ENCODE peak calls at places on chromosomes 5 and 9, in six cellular contexts. One of them, this sample, is unnamed.

GRCh38 chr9:136643596-136644342 is 18.9 kb upstream of the EGFL7 start:
- DNase-seq in A549: no peak
- DNase-seq in HCT116: no peak
- DNase-seq in GM12878: no peak
- DNase-seq in HepG2: no peak
- DNase-seq in SK-N-SH: no peak
- DNase-seq in this sample: no peak

GRCh38 chr5:149407331-149408251 is 28.5 kb upstream of the IL17B start:
- DNase-seq in A549: no peak
- DNase-seq in HCT116: no peak
- DNase-seq in GM12878: no peak
- DNase-seq in HepG2: no peak
- DNase-seq in SK-N-SH: no peak
- DNase-seq in this sample: no peak

GRCh38 chr9:20315672-20316071 is 306.6 kb downstream of the MLLT3 start:
- DNase-seq in A549: no peak
- DNase-seq in HCT116: no peak
- DNase-seq in GM12878: no peak
- DNase-seq in HepG2: no peak
- DNase-seq in SK-N-SH: no peak
- DNase-seq in this sample: no peak

GRCh38 chr5:151745071-151745705 is 13.2 kb downstream of the ATOX1 start:
- DNase-seq in A549: no peak
- DNase-seq in HCT116: peak; percentile 98
- DNase-seq in GM12878: peak; percentile 71
- DNase-seq in HepG2: no peak
- DNase-seq in SK-N-SH: no peak
- DNase-seq in this sample: no peak

GRCh38 chr5:110075656-110076055 is 385.9 kb downstream of the MAN2A1 start:
- DNase-seq in A549: no peak
- DNase-seq in HCT116: no peak
- DNase-seq in GM12878: no peak
- DNase-seq in HepG2: no peak
- DNase-seq in SK-N-SH: no peak
- DNase-seq in this sample: no peak

GRCh38 chr5:170232786-170233185 is at the start of gene C5orf58:
- DNase-seq in A549: no peak
- DNase-seq in HCT116: no peak
- DNase-seq in GM12878: no peak
- DNase-seq in HepG2: no peak
- DNase-seq in SK-N-SH: no peak
- DNase-seq in this sample: peak; percentile 75

GRCh38 chr5:119365847-119366536 is 10.2 kb downstream of the TNFAIP8 start:
- DNase-seq in A549: no peak
- DNase-seq in HCT116: no peak
- DNase-seq in GM12878: no peak
- DNase-seq in HepG2: no peak
- DNase-seq in SK-N-SH: no peak
- DNase-seq in this sample: no peak

GRCh38 chr9:93473411-93473810 is 20.0 kb upstream of the FAM120AOS start:
- DNase-seq in A549: no peak
- DNase-seq in HCT116: no peak
- DNase-seq in GM12878: no peak
- DNase-seq in HepG2: no peak
- DNase-seq in SK-N-SH: no peak
- DNase-seq in this sample: no peak

GRCh38 chr5:157998021-157998504 is 139.1 kb upstream of the CLINT1 start:
- DNase-seq in A549: no peak
- DNase-seq in HCT116: no peak
- DNase-seq in GM12878: no peak
- DNase-seq in HepG2: no peak
- DNase-seq in SK-N-SH: no peak
- DNase-seq in this sample: no peak

GRCh38 chr5:72063219-72063819 is 44.0 kb upstream of the MAP1B start:
- DNase-seq in A549: peak; percentile 23
- DNase-seq in HCT116: no peak
- DNase-seq in GM12878: no peak
- DNase-seq in HepG2: peak; percentile 14
- DNase-seq in SK-N-SH: no peak
- DNase-seq in this sample: peak; percentile 79

GRCh38 chr5:150118561-150119229 is 32.3 kb upstream of the CSF1R start:
- DNase-seq in A549: no peak
- DNase-seq in HCT116: no peak
- DNase-seq in GM12878: no peak
- DNase-seq in HepG2: no peak
- DNase-seq in SK-N-SH: no peak
- DNase-seq in this sample: no peak

GRCh38 chr5:162948677-162949076 is 488.7 kb upstream of the CCNG1 start:
- DNase-seq in A549: no peak
- DNase-seq in HCT116: no peak
- DNase-seq in GM12878: no peak
- DNase-seq in HepG2: no peak
- DNase-seq in SK-N-SH: no peak
- DNase-seq in this sample: no peak

GRCh38 chr9:10242255-10242654 is 370.5 kb downstream of the PTPRD start:
- DNase-seq in A549: no peak
- DNase-seq in HCT116: no peak
- DNase-seq in GM12878: no peak
- DNase-seq in HepG2: no peak
- DNase-seq in SK-N-SH: no peak
- DNase-seq in this sample: no peak

GRCh38 chr9:17251100-17251499 is 116.3 kb downstream of the CNTLN start:
- DNase-seq in A549: no peak
- DNase-seq in HCT116: no peak
- DNase-seq in GM12878: no peak
- DNase-seq in HepG2: no peak
- DNase-seq in SK-N-SH: no peak
- DNase-seq in this sample: no peak

GRCh38 chr5:156623381-156624040 is 226.6 kb upstream of the PPP1R2B start:
- DNase-seq in A549: no peak
- DNase-seq in HCT116: no peak
- DNase-seq in GM12878: no peak
- DNase-seq in HepG2: no peak
- DNase-seq in SK-N-SH: no peak
- DNase-seq in this sample: no peak

GRCh38 chr9:83642784-83643183 is 19.8 kb downstream of the IDNK start:
- DNase-seq in A549: no peak
- DNase-seq in HCT116: no peak
- DNase-seq in GM12878: no peak
- DNase-seq in HepG2: no peak
- DNase-seq in SK-N-SH: no peak
- DNase-seq in this sample: peak; percentile 17

GRCh38 chr5:131545856-131546255 is 89.2 kb downstream of the RAPGEF6 start:
- DNase-seq in A549: peak; percentile 7
- DNase-seq in HCT116: no peak
- DNase-seq in GM12878: no peak
- DNase-seq in HepG2: no peak
- DNase-seq in SK-N-SH: no peak
- DNase-seq in this sample: no peak

GRCh38 chr5:5564884-5565283 is 142.4 kb downstream of the ICE1 start:
- DNase-seq in A549: no peak
- DNase-seq in HCT116: no peak
- DNase-seq in GM12878: no peak
- DNase-seq in HepG2: no peak
- DNase-seq in SK-N-SH: no peak
- DNase-seq in this sample: no peak

GRCh38 chr5:16673241-16673998 is 56.6 kb upstream of the RETREG1 start:
- DNase-seq in A549: no peak
- DNase-seq in HCT116: no peak
- DNase-seq in GM12878: no peak
- DNase-seq in HepG2: no peak
- DNase-seq in SK-N-SH: no peak
- DNase-seq in this sample: no peak

GRCh38 chr5:68193481-68194036 is 22.0 kb upstream of the PIK3R1 start:
- DNase-seq in A549: no peak
- DNase-seq in HCT116: no peak
- DNase-seq in GM12878: no peak
- DNase-seq in HepG2: no peak
- DNase-seq in SK-N-SH: no peak
- DNase-seq in this sample: peak; percentile 87

GRCh38 chr5:142872795-142873194 is 102.6 kb downstream of the ARHGAP26 start:
- DNase-seq in A549: peak; percentile 57
- DNase-seq in HCT116: peak; percentile 42
- DNase-seq in GM12878: no peak
- DNase-seq in HepG2: no peak
- DNase-seq in SK-N-SH: peak; percentile 40
- DNase-seq in this sample: peak; percentile 38

GRCh38 chr9:88076286-88077070 is 61.8 kb downstream of the SPATA31C2 start:
- DNase-seq in A549: peak; percentile 82
- DNase-seq in HCT116: peak; percentile 63
- DNase-seq in GM12878: no peak
- DNase-seq in HepG2: peak; percentile 50
- DNase-seq in SK-N-SH: peak; percentile 91
- DNase-seq in this sample: peak; percentile 73

GRCh38 chr9:33813712-33814641 is 3.0 kb upstream of the UBE2R2 start:
- DNase-seq in A549: peak; percentile 60
- DNase-seq in HCT116: peak; percentile 73
- DNase-seq in GM12878: no peak
- DNase-seq in HepG2: peak; percentile 50
- DNase-seq in SK-N-SH: peak; percentile 41
- DNase-seq in this sample: peak; percentile 62

GRCh38 chr5:154829589-154830218 is 20.7 kb downstream of the FAXDC2 start:
- DNase-seq in A549: peak; percentile 50
- DNase-seq in HCT116: peak; percentile 85
- DNase-seq in GM12878: no peak
- DNase-seq in HepG2: no peak
- DNase-seq in SK-N-SH: no peak
- DNase-seq in this sample: no peak

GRCh38 chr5:147093138-147093537 is 141.7 kb upstream of the STK32A start:
- DNase-seq in A549: no peak
- DNase-seq in HCT116: no peak
- DNase-seq in GM12878: no peak
- DNase-seq in HepG2: no peak
- DNase-seq in SK-N-SH: no peak
- DNase-seq in this sample: no peak

GRCh38 chr5:171989276-171989675 is 17.2 kb downstream of the FBXW11 start:
- DNase-seq in A549: no peak
- DNase-seq in HCT116: no peak
- DNase-seq in GM12878: peak; percentile 73
- DNase-seq in HepG2: no peak
- DNase-seq in SK-N-SH: no peak
- DNase-seq in this sample: no peak

GRCh38 chr9:10534863-10535262 is 77.9 kb downstream of the PTPRD start:
- DNase-seq in A549: no peak
- DNase-seq in HCT116: no peak
- DNase-seq in GM12878: no peak
- DNase-seq in HepG2: no peak
- DNase-seq in SK-N-SH: no peak
- DNase-seq in this sample: no peak

GRCh38 chr9:93577045-93577939 is 908 bp downstream of the PHF2 start:
- DNase-seq in A549: no peak
- DNase-seq in HCT116: no peak
- DNase-seq in GM12878: no peak
- DNase-seq in HepG2: no peak
- DNase-seq in SK-N-SH: peak; percentile 84
- DNase-seq in this sample: peak; percentile 59

GRCh38 chr9:136081826-136082495 is 13.1 kb downstream of the NACC2 start:
- DNase-seq in A549: no peak
- DNase-seq in HCT116: no peak
- DNase-seq in GM12878: no peak
- DNase-seq in HepG2: no peak
- DNase-seq in SK-N-SH: peak; percentile 24
- DNase-seq in this sample: no peak

GRCh38 chr9:133553978-133554713 is 19.6 kb downstream of the ADAMTSL2 start:
- DNase-seq in A549: no peak
- DNase-seq in HCT116: no peak
- DNase-seq in GM12878: no peak
- DNase-seq in HepG2: no peak
- DNase-seq in SK-N-SH: no peak
- DNase-seq in this sample: peak; percentile 51
- TF ChIP-seq REST in A549: no peak
- TF ChIP-seq REST in HCT116: no peak
- TF ChIP-seq REST in GM12878: no peak
- TF ChIP-seq REST in HepG2: no peak
- TF ChIP-seq REST in SK-N-SH: no peak
- TF ChIP-seq REST in this sample: no peak

DNA sequence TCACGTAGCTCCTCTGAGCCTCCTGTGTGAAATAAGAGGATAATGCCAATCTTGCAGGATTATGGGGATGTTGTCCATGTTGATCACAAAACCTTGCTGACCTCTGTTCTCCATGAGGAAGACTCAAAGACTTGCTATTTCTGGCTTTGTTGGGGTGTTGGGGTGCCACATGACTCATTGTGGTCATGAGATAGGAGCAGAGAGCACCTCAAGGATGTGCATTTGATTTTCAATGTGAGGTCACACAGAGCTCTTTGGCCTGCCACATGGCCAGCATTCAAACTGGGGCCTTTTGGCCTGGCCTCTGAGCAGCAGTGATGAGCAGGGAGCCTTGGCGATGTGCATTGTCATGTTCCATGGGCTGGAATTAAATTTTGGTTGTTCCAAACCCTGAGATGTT is 380.3 kb downstream of the GADD45G start:
- DNase-seq in A549: no peak
- DNase-seq in HCT116: no peak
- DNase-seq in GM12878: no peak
- DNase-seq in HepG2: no peak
- DNase-seq in SK-N-SH: no peak
- DNase-seq in this sample: no peak
- TF ChIP-seq REST in A549: no peak
- TF ChIP-seq REST in HCT116: no peak
- TF ChIP-seq REST in GM12878: no peak
- TF ChIP-seq REST in HepG2: no peak
- TF ChIP-seq REST in SK-N-SH: no peak
- TF ChIP-seq REST in this sample: no peak

DNA sequence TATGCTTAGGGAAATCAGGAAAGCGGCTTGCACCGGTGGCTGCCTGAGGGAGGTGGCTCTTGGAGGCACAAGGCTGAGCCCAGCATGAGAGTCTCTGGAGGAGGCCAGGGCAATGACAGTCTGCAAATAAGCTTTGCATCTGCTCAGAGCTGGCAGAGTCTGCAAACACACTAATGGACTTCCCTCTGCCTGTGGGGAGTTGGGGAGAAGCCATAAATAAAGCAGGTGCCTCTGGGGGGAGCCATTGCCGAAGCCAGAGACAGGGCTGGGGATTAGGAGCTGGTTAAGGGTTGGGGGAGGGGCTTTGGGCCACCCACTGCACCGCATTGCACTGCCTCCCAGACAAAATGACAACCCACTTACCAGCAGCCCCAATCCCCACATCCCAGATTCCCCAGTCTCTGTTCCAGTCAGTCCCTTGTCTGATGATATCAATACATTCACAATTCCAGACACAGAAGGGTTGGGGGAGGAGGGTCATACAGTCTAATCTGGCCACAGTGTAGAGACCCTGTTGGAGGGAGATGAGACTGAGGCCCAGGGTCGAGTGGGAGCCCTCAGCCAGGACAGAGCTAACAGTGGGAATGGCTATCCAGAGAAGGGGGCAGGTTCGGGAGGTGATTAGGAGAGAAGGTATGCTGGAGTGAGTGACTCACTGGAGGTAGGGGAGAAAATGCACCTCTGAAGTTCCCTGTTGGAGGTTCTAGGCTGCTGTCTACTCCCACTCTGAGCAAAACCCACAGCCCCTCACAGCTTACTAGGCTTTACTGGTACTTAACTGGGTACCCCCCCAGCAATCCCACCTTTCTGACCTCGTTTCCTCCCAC is 53.7 kb downstream of the PAX5 start:
- DNase-seq in A549: peak; percentile 32
- DNase-seq in HCT116: peak; percentile 19
- DNase-seq in GM12878: no peak
- DNase-seq in HepG2: no peak
- DNase-seq in SK-N-SH: peak; percentile 72
- DNase-seq in this sample: peak; percentile 85
- TF ChIP-seq REST in A549: no peak
- TF ChIP-seq REST in HCT116: no peak
- TF ChIP-seq REST in GM12878: no peak
- TF ChIP-seq REST in HepG2: no peak
- TF ChIP-seq REST in SK-N-SH: no peak
- TF ChIP-seq REST in this sample: no peak

GRCh38 chr9:24189986-24190385 is 355.7 kb downstream of the IZUMO3 start:
- DNase-seq in A549: no peak
- DNase-seq in HCT116: no peak
- DNase-seq in GM12878: no peak
- DNase-seq in HepG2: no peak
- DNase-seq in SK-N-SH: no peak
- DNase-seq in this sample: no peak
- TF ChIP-seq REST in A549: no peak
- TF ChIP-seq REST in HCT116: no peak
- TF ChIP-seq REST in GM12878: no peak
- TF ChIP-seq REST in HepG2: no peak
- TF ChIP-seq REST in SK-N-SH: no peak
- TF ChIP-seq REST in this sample: no peak

This sample was measured in GM23338.